ENCODE peak calls at places on chromosomes 1 and 21, in five cellular contexts. W is omental fat pad; H is activated T-cell treated with anti-CD3 and anti-CD28 coated beads, Interleukin-2, amount 50 U/mL, for 4 hours; P is left lobe of liver; S is activated CD4-positive, alpha-beta T cell treated with anti-CD3 and anti-CD28 coated beads for 36 hours. I is an unnamed sample.

GRCh38 chr1:241934181-241934815 is 23.3 kb upstream of the BECN2 start:
- ATAC-seq in W (no peak), H (no peak), P (no peak), S (no peak), I (no peak)

GRCh38 chr1:23451452-23451851 is 26.9 kb upstream of the TCEA3 start:
- ATAC-seq in W (peak), H (no peak), P (peak), S (no peak), I (no peak)

GRCh38 chr1:232084584-232085223 is 458.1 kb downstream of the DISC1 start:
- ATAC-seq in W (no peak), H (no peak), P (peak), S (no peak), I (no peak)

GRCh38 chr21:44331650-44332306 is 7.4 kb downstream of the CFAP410 start:
- ATAC-seq in W (no peak), H (no peak), P (peak), S (no peak), I (no peak)

GRCh38 chr1:241271427-241271826 is 85.6 kb downstream of the RGS7 start:
- ATAC-seq in W (no peak), H (no peak), P (no peak), S (no peak), I (no peak)

GRCh38 chr1:209505044-209505443 is 78.5 kb upstream of the CAMK1G start:
- ATAC-seq in W (no peak), H (no peak), P (no peak), S (no peak), I (no peak)

GRCh38 chr1:7538849-7539771 is 232.0 kb upstream of the VAMP3 start:
- ATAC-seq in W (no peak), H (no peak), P (peak), S (no peak), I (no peak)

GRCh38 chr1:14952626-14953314 is 200.8 kb upstream of the TMEM51 start:
- ATAC-seq in W (no peak), H (no peak), P (no peak), S (no peak), I (no peak)

GRCh38 chr1:171422489-171422888 is 62.8 kb upstream of the PRRC2C start:
- ATAC-seq in W (no peak), H (no peak), P (no peak), S (no peak), I (no peak)

GRCh38 chr1:197675475-197676324 is 99.6 kb downstream of the DENND1B start:
- ATAC-seq in W (no peak), H (no peak), P (peak), S (no peak), I (no peak)

GRCh38 chr1:31016868-31017267 is 48.6 kb downstream of the PUM1 start:
- ATAC-seq in W (no peak), H (no peak), P (no peak), S (no peak), I (no peak)

GRCh38 chr1:195951313-195951712 is 656.9 kb downstream of the KCNT2 start:
- ATAC-seq in W (no peak), H (no peak), P (no peak), S (no peak), I (no peak)

GRCh38 chr1:26408604-26409003 is 2.0 kb upstream of the LIN28A start:
- ATAC-seq in W (peak), H (peak), P (peak), S (peak), I (no peak)

GRCh38 chr1:78143673-78144072 is 97.9 kb downstream of the GIPC2 start:
- ATAC-seq in W (no peak), H (no peak), P (peak), S (no peak), I (no peak)

GRCh38 chr1:22773981-22774471 is 63.4 kb downstream of the EPHB2 start:
- ATAC-seq in W (peak), H (no peak), P (no peak), S (no peak), I (no peak)

GRCh38 chr1:96292141-96292540 is 429.4 kb upstream of the PTBP2 start:
- ATAC-seq in W (no peak), H (no peak), P (no peak), S (no peak), I (no peak)

GRCh38 chr1:41890841-41891311 is 27.8 kb downstream of the HIVEP3 start:
- ATAC-seq in W (peak), H (no peak), P (peak), S (no peak), I (no peak)

GRCh38 chr1:165857046-165857801 is 29.8 kb downstream of the UCK2 start:
- ATAC-seq in W (no peak), H (no peak), P (peak), S (no peak), I (peak)

GRCh38 chr1:235450886-235451457 is 53.3 kb downstream of the B3GALNT2 start:
- ATAC-seq in W (no peak), H (no peak), P (no peak), S (no peak), I (no peak)

GRCh38 chr21:31444061-31444460 is 100.0 kb upstream of the TIAM1 start:
- ATAC-seq in W (no peak), H (no peak), P (no peak), S (no peak), I (no peak)

GRCh38 chr21:23853796-23854379 is 1753.4 kb downstream of the MRPL39 start:
- ATAC-seq in W (no peak), H (peak), P (peak), S (peak), I (peak)

GRCh38 chr1:6770727-6771567 is 14.3 kb upstream of the CAMTA1 start:
- ATAC-seq in W (no peak), H (no peak), P (no peak), S (no peak), I (peak)

GRCh38 chr1:151166506-151166956 is 587 bp downstream of the SCNM1 start:
- ATAC-seq in W (no peak), H (no peak), P (no peak), S (peak), I (peak)

GRCh38 chr1:247749870-247750269 is 1.9 kb upstream of the OR14A2 start:
- ATAC-seq in W (no peak), H (no peak), P (no peak), S (no peak), I (peak)

GRCh38 chr21:29654855-29655254 is 284.9 kb downstream of the GRIK1 start:
- ATAC-seq in W (no peak), H (no peak), P (no peak), S (no peak), I (no peak)

GRCh38 chr1:109901508-109902145 is 9.0 kb upstream of the CSF1 start:
- ATAC-seq in W (no peak), H (no peak), P (peak), S (no peak), I (no peak)

GRCh38 chr21:15282666-15283065 is 217.9 kb upstream of the NRIP1 start:
- ATAC-seq in W (no peak), H (no peak), P (peak), S (no peak), I (no peak)

GRCh38 chr1:208576425-208576824 is 332.2 kb upstream of the PLXNA2 start:
- ATAC-seq in W (no peak), H (no peak), P (no peak), S (no peak), I (no peak)

GRCh38 chr1:50611675-50612074 is 188.4 kb upstream of the DMRTA2 start:
- ATAC-seq in W (no peak), H (no peak), P (no peak), S (no peak), I (no peak)

GRCh38 chr21:46307625-46308024 is 16.0 kb downstream of the C21orf58 start:
- ATAC-seq in W (no peak), H (no peak), P (no peak), S (peak), I (peak)

GRCh38 chr1:165647970-165648369 is 16.9 kb downstream of the MGST3 start:
- ATAC-seq in W (no peak), H (no peak), P (no peak), S (no peak), I (no peak)

GRCh38 chr1:244325056-244325764 is 126.5 kb downstream of the ADSS2 start:
- ATAC-seq in W (no peak), H (peak), P (no peak), S (peak), I (peak)

GRCh38 chr1:54247858-54248257 is 47.9 kb downstream of the MRPL37 start:
- ATAC-seq in W (no peak), H (no peak), P (no peak), S (no peak), I (no peak)

GRCh38 chr1:205664399-205665108 is 15.8 kb downstream of the SLC45A3 start:
- ATAC-seq in W (no peak), H (no peak), P (peak), S (no peak), I (no peak)

GRCh38 chr1:6385673-6386191 is 7.8 kb downstream of the ACOT7 start:
- ATAC-seq in W (peak), H (no peak), P (no peak), S (no peak), I (no peak)

GRCh38 chr1:11858968-11859871 is 475 bp upstream of the NPPB start:
- ATAC-seq in W (peak), H (peak), P (peak), S (peak), I (peak)

GRCh38 chr1:8448906-8449661 is 131.2 kb downstream of the SLC45A1 start:
- ATAC-seq in W (no peak), H (no peak), P (no peak), S (peak), I (no peak)

GRCh38 chr21:46454634-46455390 is 3.9 kb upstream of the DIP2A start:
- ATAC-seq in W (no peak), H (no peak), P (no peak), S (no peak), I (no peak)

GRCh38 chr1:107689733-107690132 is 275.2 kb downstream of the VAV3 start:
- ATAC-seq in W (no peak), H (no peak), P (no peak), S (no peak), I (no peak)